ENCODE peak calls at places on chromosome 1, in seven cellular contexts. One of them, this sample, is unnamed.

GRCh38 chr1:200415693-200416593 is 6.1 kb upstream of the ZNF281 start:
- DNase-seq in cardiac muscle cell: peak
- DNase-seq in A549: peak
- DNase-seq in AG09309: peak
- DNase-seq in right lobe of liver: peak
- DNase-seq in adrenal gland: peak
- DNase-seq in HCT116: peak
- DNase-seq in this sample: peak

GRCh38 chr1:185920602-185921001 is 186.4 kb downstream of the HMCN1 start:
- DNase-seq in cardiac muscle cell: no peak
- DNase-seq in A549: no peak
- DNase-seq in AG09309: no peak
- DNase-seq in right lobe of liver: no peak
- DNase-seq in adrenal gland: no peak
- DNase-seq in HCT116: no peak
- DNase-seq in this sample: no peak

GRCh38 chr1:180905927-180906326 is 6.8 kb upstream of the KIAA1614 start:
- DNase-seq in cardiac muscle cell: no peak
- DNase-seq in A549: no peak
- DNase-seq in AG09309: no peak
- DNase-seq in right lobe of liver: no peak
- DNase-seq in adrenal gland: peak
- DNase-seq in HCT116: no peak
- DNase-seq in this sample: no peak

GRCh38 chr1:4010811-4011605 is 110.9 kb upstream of the C1orf174 start:
- DNase-seq in cardiac muscle cell: no peak
- DNase-seq in A549: no peak
- DNase-seq in AG09309: no peak
- DNase-seq in right lobe of liver: no peak
- DNase-seq in adrenal gland: no peak
- DNase-seq in HCT116: no peak
- DNase-seq in this sample: no peak

GRCh38 chr1:15181564-15181963 is 28.0 kb downstream of the TMEM51 start:
- DNase-seq in cardiac muscle cell: no peak
- DNase-seq in A549: no peak
- DNase-seq in AG09309: no peak
- DNase-seq in right lobe of liver: no peak
- DNase-seq in adrenal gland: no peak
- DNase-seq in HCT116: no peak
- DNase-seq in this sample: no peak

GRCh38 chr1:41388517-41388916 is 27.3 kb downstream of the FOXO6 start:
- DNase-seq in cardiac muscle cell: no peak
- DNase-seq in A549: no peak
- DNase-seq in AG09309: no peak
- DNase-seq in right lobe of liver: no peak
- DNase-seq in adrenal gland: no peak
- DNase-seq in HCT116: no peak
- DNase-seq in this sample: no peak

GRCh38 chr1:3656450-3657095 is 4.3 kb downstream of the TP73 start:
- DNase-seq in cardiac muscle cell: no peak
- DNase-seq in A549: no peak
- DNase-seq in AG09309: no peak
- DNase-seq in right lobe of liver: peak
- DNase-seq in adrenal gland: no peak
- DNase-seq in HCT116: no peak
- DNase-seq in this sample: no peak

GRCh38 chr1:30853350-30853749 is 55.2 kb downstream of the SDC3 start:
- DNase-seq in cardiac muscle cell: peak
- DNase-seq in A549: no peak
- DNase-seq in AG09309: no peak
- DNase-seq in right lobe of liver: no peak
- DNase-seq in adrenal gland: no peak
- DNase-seq in HCT116: no peak
- DNase-seq in this sample: no peak

GRCh38 chr1:172761581-172762025 is 102.7 kb downstream of the FASLG start:
- DNase-seq in cardiac muscle cell: peak
- DNase-seq in A549: no peak
- DNase-seq in AG09309: no peak
- DNase-seq in right lobe of liver: no peak
- DNase-seq in adrenal gland: no peak
- DNase-seq in HCT116: no peak
- DNase-seq in this sample: no peak

GRCh38 chr1:187985145-187985896 is 1156.6 kb downstream of the PLA2G4A start:
- DNase-seq in cardiac muscle cell: no peak
- DNase-seq in A549: no peak
- DNase-seq in AG09309: no peak
- DNase-seq in right lobe of liver: no peak
- DNase-seq in adrenal gland: no peak
- DNase-seq in HCT116: no peak
- DNase-seq in this sample: no peak

GRCh38 chr1:77565321-77565720 is 117.1 kb downstream of the ZZZ3 start:
- DNase-seq in cardiac muscle cell: no peak
- DNase-seq in A549: no peak
- DNase-seq in AG09309: no peak
- DNase-seq in right lobe of liver: no peak
- DNase-seq in adrenal gland: no peak
- DNase-seq in HCT116: no peak
- DNase-seq in this sample: no peak

GRCh38 chr1:28062806-28063205 is 25.6 kb downstream of the EYA3 start:
- DNase-seq in cardiac muscle cell: peak
- DNase-seq in A549: no peak
- DNase-seq in AG09309: no peak
- DNase-seq in right lobe of liver: no peak
- DNase-seq in adrenal gland: peak
- DNase-seq in HCT116: no peak
- DNase-seq in this sample: no peak

GRCh38 chr1:25743164-25744139 is 56.5 kb upstream of the SELENON start:
- DNase-seq in cardiac muscle cell: peak
- DNase-seq in A549: no peak
- DNase-seq in AG09309: no peak
- DNase-seq in right lobe of liver: peak
- DNase-seq in adrenal gland: peak
- DNase-seq in HCT116: no peak
- DNase-seq in this sample: no peak

GRCh38 chr1:207027221-207027777 is 5.3 kb downstream of the C1orf116 start:
- DNase-seq in cardiac muscle cell: no peak
- DNase-seq in A549: peak
- DNase-seq in AG09309: no peak
- DNase-seq in right lobe of liver: no peak
- DNase-seq in adrenal gland: peak
- DNase-seq in HCT116: peak
- DNase-seq in this sample: no peak

DNA sequence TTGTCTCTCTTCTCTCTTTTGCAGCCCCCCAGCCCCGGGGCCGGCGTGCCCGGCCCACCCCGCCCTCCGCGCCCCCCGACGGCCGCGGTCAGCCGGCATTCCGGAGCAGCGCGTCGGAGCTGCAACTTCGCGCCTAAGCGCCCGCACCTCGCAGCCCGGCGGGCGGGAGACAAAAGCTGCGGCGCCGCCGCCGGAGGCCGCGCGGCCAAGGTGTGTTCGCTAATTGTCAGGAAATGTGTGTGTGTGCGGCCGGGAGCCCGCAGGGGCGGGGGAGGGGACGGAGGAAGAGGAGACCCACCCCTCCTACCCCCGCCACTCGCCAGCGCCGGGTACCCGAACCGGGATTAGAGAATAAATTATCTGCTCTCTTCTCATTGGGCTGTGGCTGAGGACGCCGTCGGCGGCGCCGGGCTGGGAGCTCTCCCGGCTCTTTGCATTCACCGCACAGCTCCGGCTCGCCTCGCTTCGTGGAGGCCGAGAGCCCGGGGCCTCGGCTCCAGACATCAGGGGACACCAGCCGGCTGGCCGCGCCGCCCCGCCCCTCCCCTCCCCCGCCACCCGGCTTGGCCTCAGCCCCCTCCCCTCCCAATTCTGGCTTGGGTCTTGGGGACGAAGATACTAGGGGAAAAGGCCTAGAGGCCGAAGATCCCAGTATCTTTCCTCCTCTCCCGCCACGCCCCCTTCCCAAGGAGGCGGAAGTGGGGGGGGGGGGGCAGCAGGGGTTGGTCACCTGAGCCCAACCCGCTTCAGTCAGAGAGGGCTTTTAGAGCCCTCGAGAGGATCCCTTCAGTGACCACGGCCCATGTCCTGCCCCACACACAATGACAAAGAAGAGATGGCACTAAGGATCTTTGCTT is 1.3 kb upstream of the BLACAT1 start:
- DNase-seq in cardiac muscle cell: no peak
- DNase-seq in A549: no peak
- DNase-seq in AG09309: no peak
- DNase-seq in right lobe of liver: no peak
- DNase-seq in adrenal gland: no peak
- DNase-seq in HCT116: no peak
- DNase-seq in this sample: no peak
- H3K4me3 ChIP-seq in cardiac muscle cell: peak
- H3K4me3 ChIP-seq in A549: peak
- H3K4me3 ChIP-seq in AG09309: no peak
- H3K4me3 ChIP-seq in right lobe of liver: no peak
- H3K4me3 ChIP-seq in adrenal gland: no peak
- H3K4me3 ChIP-seq in HCT116: peak
- H3K4me3 ChIP-seq in this sample: no peak

GRCh38 chr1:93433407-93433961 is 14.4 kb upstream of the FNBP1L start:
- DNase-seq in cardiac muscle cell: no peak
- DNase-seq in A549: no peak
- DNase-seq in AG09309: no peak
- DNase-seq in right lobe of liver: peak
- DNase-seq in adrenal gland: no peak
- DNase-seq in HCT116: no peak
- DNase-seq in this sample: no peak
- TF ChIP-seq CTCF in cardiac muscle cell: no peak
- TF ChIP-seq CTCF in A549: no peak
- TF ChIP-seq CTCF in AG09309: peak
- TF ChIP-seq CTCF in right lobe of liver: peak
- TF ChIP-seq CTCF in adrenal gland: no peak
- TF ChIP-seq CTCF in HCT116: peak
- TF ChIP-seq CTCF in this sample: no peak

GRCh38 chr1:22077728-22078127 is 25.2 kb downstream of the CDC42 start:
- DNase-seq in cardiac muscle cell: no peak
- DNase-seq in A549: no peak
- DNase-seq in AG09309: no peak
- DNase-seq in right lobe of liver: no peak
- DNase-seq in adrenal gland: no peak
- DNase-seq in HCT116: no peak
- DNase-seq in this sample: no peak
- H3K4me3 ChIP-seq in cardiac muscle cell: no peak
- H3K4me3 ChIP-seq in A549: no peak
- H3K4me3 ChIP-seq in AG09309: no peak
- H3K4me3 ChIP-seq in right lobe of liver: no peak
- H3K4me3 ChIP-seq in adrenal gland: no peak
- H3K4me3 ChIP-seq in HCT116: no peak
- H3K4me3 ChIP-seq in this sample: no peak

GRCh38 chr1:55669308-55669707 is 454.1 kb upstream of the USP24 start:
- DNase-seq in cardiac muscle cell: peak
- DNase-seq in A549: no peak
- DNase-seq in AG09309: peak
- DNase-seq in right lobe of liver: no peak
- DNase-seq in adrenal gland: no peak
- DNase-seq in HCT116: no peak
- DNase-seq in this sample: no peak

GRCh38 chr1:55673416-55673815 is 458.3 kb upstream of the USP24 start:
- DNase-seq in cardiac muscle cell: no peak
- DNase-seq in A549: no peak
- DNase-seq in AG09309: no peak
- DNase-seq in right lobe of liver: no peak
- DNase-seq in adrenal gland: no peak
- DNase-seq in HCT116: no peak
- DNase-seq in this sample: no peak

DNA sequence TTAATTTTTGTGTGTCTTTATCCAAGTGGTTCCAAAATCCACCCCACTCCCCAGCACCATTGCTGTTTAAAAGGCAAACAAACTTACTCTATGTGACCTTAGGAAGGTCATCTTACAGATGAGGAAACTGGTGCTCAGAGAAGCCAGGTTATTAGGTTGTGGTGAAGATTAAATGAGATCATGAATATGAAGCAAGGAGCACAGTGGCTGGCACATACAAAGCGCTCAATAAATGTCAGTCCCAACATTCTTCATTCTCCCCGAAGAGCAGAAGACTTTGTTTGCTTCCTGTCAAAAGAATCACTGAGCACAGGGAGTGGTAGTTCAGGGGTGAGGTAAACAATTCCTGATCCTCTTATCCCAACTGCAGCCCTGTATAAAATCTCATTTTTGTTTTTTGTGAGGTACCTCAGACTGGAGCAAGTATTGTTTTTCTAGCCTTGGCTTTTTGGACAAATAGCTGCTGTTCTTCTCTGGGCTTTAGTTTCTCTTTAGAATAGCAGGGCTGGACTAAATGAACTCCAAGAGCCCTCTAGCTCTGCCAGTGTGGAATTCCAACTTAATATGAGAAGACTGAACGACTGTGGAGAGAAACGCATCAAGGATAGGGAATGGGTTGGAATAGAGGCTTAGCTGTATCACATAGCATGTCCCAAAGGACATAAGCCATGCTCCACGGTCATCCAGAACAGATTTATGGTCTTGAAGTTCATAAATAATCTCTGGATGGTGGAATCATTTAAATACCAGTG is 455.3 kb upstream of the USP24 start:
- DNase-seq in cardiac muscle cell: peak
- DNase-seq in A549: no peak
- DNase-seq in AG09309: no peak
- DNase-seq in right lobe of liver: no peak
- DNase-seq in adrenal gland: no peak
- DNase-seq in HCT116: no peak
- DNase-seq in this sample: no peak
- TF ChIP-seq CTCF in cardiac muscle cell: no peak
- TF ChIP-seq CTCF in A549: no peak
- TF ChIP-seq CTCF in AG09309: peak
- TF ChIP-seq CTCF in right lobe of liver: no peak
- TF ChIP-seq CTCF in adrenal gland: no peak
- TF ChIP-seq CTCF in HCT116: no peak
- TF ChIP-seq CTCF in this sample: no peak

DNA sequence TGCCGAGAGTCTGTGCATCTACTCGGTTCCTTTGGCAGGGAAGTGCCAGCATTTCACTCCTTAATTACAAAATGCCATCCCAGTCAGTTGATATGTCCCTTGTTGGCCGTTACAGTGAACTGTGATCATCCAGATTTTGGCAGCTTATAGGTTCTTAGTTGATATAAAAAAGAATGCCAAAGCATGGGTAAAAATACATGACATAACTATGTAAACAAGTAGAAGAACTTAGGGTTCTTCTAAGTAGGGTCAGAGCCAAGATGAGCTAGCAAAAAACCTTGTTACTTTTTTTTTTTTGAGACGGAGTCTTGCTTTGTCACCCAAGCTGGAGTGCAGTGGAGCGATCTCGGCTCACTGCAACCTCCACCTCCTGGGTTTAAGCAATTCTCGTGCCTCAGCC is 76.6 kb downstream of the UBE4B start:
- DNase-seq in cardiac muscle cell: no peak
- DNase-seq in A549: no peak
- DNase-seq in AG09309: no peak
- DNase-seq in right lobe of liver: no peak
- DNase-seq in adrenal gland: no peak
- DNase-seq in HCT116: no peak
- DNase-seq in this sample: no peak
- H3K4me3 ChIP-seq in cardiac muscle cell: no peak
- H3K4me3 ChIP-seq in A549: no peak
- H3K4me3 ChIP-seq in AG09309: no peak
- H3K4me3 ChIP-seq in right lobe of liver: no peak
- H3K4me3 ChIP-seq in adrenal gland: no peak
- H3K4me3 ChIP-seq in HCT116: no peak
- H3K4me3 ChIP-seq in this sample: no peak